ENCODE peak calls at places on chromosomes 4 and X, in nine cellular contexts. Y, K, A, T, L, D, G, V and E are unnamed samples.

GRCh38 chr4:184409502-184409901 is 64.8 kb downstream of the IRF2 start:
- DNase-seq in G (no peak), T (no peak), A (no peak), V (no peak), L (no peak), K (no peak), Y (no peak), D (no peak), E (no peak)

GRCh38 chr4:7988437-7988836 is 48.8 kb upstream of the AFAP1 start:
- DNase-seq in A (peak), Y (no peak), L (peak), K (no peak), T (no peak), V (no peak), D (peak), G (no peak), E (no peak)

GRCh38 chrX:44975666-44976263 is 102.8 kb downstream of the KDM6A start:
- DNase-seq in V (no peak), L (no peak), D (no peak), T (no peak), G (no peak), K (no peak), A (no peak), Y (no peak), E (no peak)

GRCh38 chr4:76989391-76990061 is 40.0 kb downstream of the SEPTIN11 start:
- DNase-seq in G (no peak), L (no peak), K (no peak), Y (no peak), V (peak), A (no peak), D (no peak), T (no peak), E (no peak)

GRCh38 chrX:67523002-67523711 is 20.7 kb upstream of the AR start:
- DNase-seq in A (no peak), G (no peak), L (no peak), V (no peak), Y (no peak), K (no peak), T (no peak), D (no peak), E (no peak)

GRCh38 chr4:144104509-144105130 is 35.9 kb downstream of the GYPA start:
- DNase-seq in D (no peak), T (no peak), A (no peak), L (no peak), K (no peak), Y (no peak), V (no peak), G (no peak), E (no peak)

GRCh38 chrX:69216911-69217310 is 51.7 kb upstream of the PJA1 start:
- DNase-seq in G (no peak), K (no peak), D (no peak), A (no peak), Y (no peak), V (no peak), T (peak), L (no peak), E (no peak)

GRCh38 chrX:32987139-32987538 is 224.2 kb downstream of the DMD start:
- DNase-seq in L (no peak), V (no peak), G (no peak), D (no peak), T (no peak), K (peak), A (no peak), Y (no peak), E (no peak)

GRCh38 chr4:12978310-12978709 is 505.8 kb downstream of the RAB28 start:
- DNase-seq in T (no peak), V (no peak), Y (no peak), D (no peak), K (no peak), L (no peak), A (no peak), G (no peak), E (no peak)

GRCh38 chrX:29687687-29688086 is 527.7 kb upstream of the MAGEB2 start:
- DNase-seq in L (no peak), K (no peak), T (no peak), D (no peak), A (peak), G (no peak), Y (no peak), V (no peak), E (no peak)

GRCh38 chrX:9642270-9642995 is 123.2 kb downstream of the GPR143 start:
- DNase-seq in V (no peak), K (no peak), L (no peak), A (no peak), G (no peak), T (no peak), Y (no peak), D (no peak), E (no peak)

GRCh38 chr4:164536829-164537228 is 217.1 kb upstream of the SMIM31 start:
- DNase-seq in Y (no peak), T (no peak), K (no peak), G (peak), V (no peak), A (peak), L (peak), D (peak), E (no peak)

GRCh38 chr4:145951931-145952330 is 13.3 kb upstream of the ZNF827 start:
- DNase-seq in Y (no peak), G (no peak), L (no peak), D (no peak), T (no peak), V (no peak), K (no peak), A (no peak), E (no peak)

GRCh38 chr4:127685292-127685691 is 44.9 kb upstream of the SLC25A31 start:
- DNase-seq in V (no peak), L (no peak), G (no peak), K (no peak), T (no peak), D (no peak), A (no peak), Y (no peak), E (no peak)

GRCh38 chrX:123489011-123489410 is 243.8 kb downstream of the THOC2 start:
- DNase-seq in Y (no peak), L (no peak), T (no peak), K (no peak), V (no peak), A (no peak), G (no peak), D (no peak), E (no peak)

GRCh38 chr4:5953003-5953951 is 60.4 kb upstream of the CRMP1 start:
- DNase-seq in L (no peak), G (no peak), T (no peak), V (no peak), D (no peak), A (no peak), K (peak), Y (no peak), E (no peak)

GRCh38 chr4:86771141-86771540 is 78.0 kb downstream of the SLC10A6 start:
- DNase-seq in L (no peak), G (no peak), D (no peak), Y (no peak), T (no peak), V (no peak), K (no peak), A (no peak), E (no peak)

GRCh38 chr4:15162465-15163283 is 160.4 kb downstream of the CPEB2 start:
- DNase-seq in Y (peak), G (no peak), K (no peak), A (no peak), V (no peak), T (no peak), D (no peak), L (no peak), E (no peak)

GRCh38 chr4:165834116-165834515 is 38.9 kb upstream of the TLL1 start:
- DNase-seq in K (no peak), G (no peak), T (no peak), D (no peak), A (peak), V (no peak), L (no peak), Y (no peak), E (no peak)

GRCh38 chrX:19347916-19348315 is 4.2 kb downstream of the PDHA1 start:
- DNase-seq in G (no peak), Y (no peak), K (no peak), L (no peak), A (no peak), V (no peak), D (no peak), T (no peak), E (no peak)

GRCh38 chr4:182493377-182493776 is 250.2 kb downstream of the TENM3 start:
- DNase-seq in K (no peak), A (no peak), G (no peak), L (no peak), V (no peak), T (no peak), Y (no peak), D (no peak), E (no peak)

GRCh38 chr4:184265566-184266351 is 48.1 kb upstream of the ENPP6 start:
- DNase-seq in T (no peak), L (no peak), V (peak), G (no peak), A (no peak), Y (no peak), D (no peak), K (no peak), E (no peak)

GRCh38 chr4:4961936-4962335 is 57.3 kb downstream of the CYTL1 start:
- DNase-seq in D (no peak), A (no peak), V (no peak), L (no peak), G (no peak), T (no peak), Y (no peak), K (no peak), E (no peak)

DNA sequence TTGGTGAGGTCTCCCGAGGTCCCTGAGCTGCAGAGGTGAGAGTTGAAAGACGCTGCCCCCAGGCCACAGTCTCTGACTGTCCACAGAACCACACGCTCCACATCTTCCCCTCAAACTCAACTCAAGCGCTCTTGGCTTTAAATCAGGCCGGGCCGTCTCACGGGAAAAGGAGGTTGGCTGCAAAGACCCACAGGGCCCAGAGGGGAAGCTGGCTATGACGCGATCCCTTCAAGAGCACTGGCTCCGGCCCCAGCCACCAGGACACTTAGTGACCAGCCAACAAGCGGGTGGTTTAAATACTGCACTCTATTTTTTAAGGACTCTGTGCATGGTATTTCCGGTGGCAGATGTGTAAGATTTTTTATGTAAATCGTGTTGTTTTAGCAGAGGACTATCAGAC is 19.9 kb downstream of the LRPAP1 start:
- DNase-seq in L (no peak), Y (no peak), A (no peak), V (no peak), K (no peak), D (no peak), G (no peak), T (no peak), E (no peak)
- TF ChIP-seq CTCF in L (no peak), Y (no peak), A (no peak), V (no peak), K (no peak), D (no peak), G (no peak), T (no peak), E (no peak)

GRCh38 chrX:138775501-138775900 is 64.0 kb upstream of the FGF13 start:
- DNase-seq in D (no peak), A (peak), G (no peak), T (no peak), Y (peak), K (no peak), L (no peak), V (no peak), E (no peak)
- TF ChIP-seq CTCF in D (peak), A (peak), G (peak), T (peak), Y (no peak), K (peak), L (peak), V (peak), E (peak)

GRCh38 chrX:11435568-11435967 is 142.4 kb downstream of the AMELX start:
- DNase-seq in Y (no peak), K (no peak), T (no peak), G (no peak), A (peak), V (no peak), D (peak), L (peak), E (no peak)
- TF ChIP-seq CTCF in Y (no peak), K (no peak), T (no peak), G (no peak), A (no peak), V (no peak), D (no peak), L (no peak), E (no peak)

DNA sequence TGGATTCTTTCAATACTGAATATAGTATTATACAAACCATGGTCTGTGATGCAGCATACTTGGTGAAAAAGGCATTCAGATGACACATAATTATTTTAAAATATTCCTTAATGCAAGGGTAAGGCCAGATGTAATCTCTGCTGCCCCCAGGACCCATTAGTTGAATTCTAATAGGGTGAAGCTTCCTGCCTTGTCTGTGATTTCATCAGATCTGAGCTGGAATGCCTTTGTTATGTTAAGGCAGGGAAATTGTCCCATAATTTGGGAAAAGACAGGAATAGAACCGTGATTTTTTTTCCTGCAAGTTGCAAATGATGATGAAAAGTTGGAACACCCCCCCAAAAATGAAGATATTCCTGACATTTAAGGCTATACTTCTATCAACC is 26.2 kb downstream of the ZRSR2 start:
- DNase-seq in G (no peak), K (no peak), T (no peak), V (no peak), A (no peak), L (no peak), D (no peak), Y (no peak), E (no peak)
- TF ChIP-seq CTCF in G (no peak), K (no peak), T (no peak), V (no peak), A (no peak), L (no peak), D (no peak), Y (no peak), E (no peak)

GRCh38 chrX:50579955-50580354 is 109.3 kb upstream of the DGKK start:
- DNase-seq in V (peak), T (no peak), A (no peak), G (no peak), K (peak), Y (peak), L (peak), D (peak), E (peak)
- TF ChIP-seq CTCF in V (peak), T (peak), A (peak), G (peak), K (peak), Y (peak), L (peak), D (peak), E (peak)

GRCh38 chr4:163109967-163110366 is 56.7 kb downstream of the NAF1 start:
- DNase-seq in L (no peak), G (no peak), Y (no peak), T (no peak), K (no peak), D (no peak), A (no peak), V (no peak), E (no peak)

GRCh38 chr4:163110442-163110841 is 56.2 kb downstream of the NAF1 start:
- DNase-seq in G (no peak), D (no peak), T (no peak), L (no peak), V (no peak), Y (no peak), K (no peak), A (no peak), E (no peak)

GRCh38 chr4:163111588-163111987 is 55.1 kb downstream of the NAF1 start:
- DNase-seq in G (no peak), A (no peak), K (no peak), Y (no peak), L (no peak), D (no peak), T (no peak), V (no peak), E (no peak)

GRCh38 chr4:163108614-163109013 is 58.1 kb downstream of the NAF1 start:
- DNase-seq in K (no peak), Y (no peak), T (no peak), G (no peak), A (no peak), V (no peak), D (no peak), L (no peak), E (no peak)

DNA sequence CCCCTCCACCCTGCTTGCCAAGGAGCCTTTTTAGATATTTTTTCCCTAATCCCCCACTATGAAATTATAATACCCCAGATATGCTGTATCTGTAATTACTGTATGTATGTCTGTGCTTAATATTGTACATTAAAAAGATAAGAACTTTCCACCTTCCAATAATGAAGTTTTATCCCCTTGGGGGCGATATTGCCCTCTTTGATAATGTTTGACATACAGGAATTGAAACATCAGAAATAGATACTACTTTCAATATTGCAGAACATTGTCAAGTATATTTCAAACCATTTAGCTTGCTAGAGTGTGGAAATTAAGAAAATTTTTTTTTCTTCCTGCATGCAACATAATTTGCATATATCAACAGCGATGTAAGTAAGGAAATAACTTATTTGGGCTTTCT is 58.9 kb downstream of the NAF1 start:
- DNase-seq in K (no peak), L (no peak), G (no peak), A (no peak), D (no peak), T (no peak), Y (no peak), V (no peak), E (no peak)
- TF ChIP-seq CTCF in K (peak), L (peak), G (peak), A (peak), D (no peak), T (peak), Y (peak), V (peak), E (peak)

GRCh38 chr4:75432683-75433082 is 81.5 kb downstream of the RCHY1 start:
- DNase-seq in G (no peak), Y (peak), V (no peak), T (no peak), D (no peak), K (peak), A (no peak), L (no peak), E (no peak)
- TF ChIP-seq CTCF in G (no peak), Y (no peak), V (no peak), T (no peak), D (peak), K (peak), A (peak), L (peak), E (peak)

GRCh38 chr4:168432419-168433146 is 47.7 kb downstream of the DDX60L start:
- DNase-seq in K (no peak), L (no peak), D (no peak), T (no peak), A (no peak), V (no peak), Y (no peak), G (no peak), E (no peak)
- TF ChIP-seq CTCF in K (no peak), L (no peak), D (no peak), T (no peak), A (no peak), V (no peak), Y (no peak), G (no peak), E (no peak)

DNA sequence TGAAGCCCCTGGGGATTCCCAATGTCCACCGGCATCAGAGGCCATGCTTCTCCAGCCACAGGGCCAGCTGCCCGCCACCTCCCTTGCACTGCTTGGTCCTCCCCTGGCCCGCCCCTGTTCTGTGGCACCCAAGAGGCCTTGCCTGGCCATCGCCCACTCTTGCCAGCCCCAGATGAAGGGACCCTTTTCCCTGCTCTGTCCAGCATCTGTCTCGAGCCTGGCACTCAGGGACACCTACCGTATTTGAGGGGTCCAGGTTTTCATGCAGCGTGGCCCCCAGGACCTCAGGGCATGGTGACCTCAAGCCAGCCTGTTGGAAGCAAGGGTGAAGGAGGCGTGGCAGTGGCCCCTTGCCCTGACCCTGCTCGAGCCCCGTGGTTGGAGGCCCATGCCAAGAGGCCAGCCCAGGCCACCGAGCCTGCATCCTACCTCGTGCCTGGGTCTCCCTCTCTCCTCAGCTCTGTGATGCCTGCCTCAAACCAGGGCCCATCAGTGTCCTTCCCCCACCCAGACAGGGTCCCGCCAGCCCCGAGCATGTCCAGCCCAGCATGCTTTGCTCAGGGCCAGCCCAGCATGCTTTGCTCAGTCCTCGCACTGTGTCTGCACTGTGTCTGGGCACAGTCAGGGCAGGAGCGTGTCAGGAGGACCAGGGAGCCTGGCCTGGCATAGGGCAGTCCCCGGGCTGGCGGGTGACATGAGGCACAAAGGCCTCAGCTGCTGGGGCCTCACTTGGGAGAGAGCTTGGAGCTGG is 14.3 kb upstream of the FGFR3 start:
- DNase-seq in L (no peak), G (no peak), Y (no peak), K (no peak), D (no peak), V (no peak), A (no peak), T (no peak), E (no peak)
- TF ChIP-seq CTCF in L (no peak), G (no peak), Y (no peak), K (no peak), D (no peak), V (no peak), A (no peak), T (no peak), E (no peak)

DNA sequence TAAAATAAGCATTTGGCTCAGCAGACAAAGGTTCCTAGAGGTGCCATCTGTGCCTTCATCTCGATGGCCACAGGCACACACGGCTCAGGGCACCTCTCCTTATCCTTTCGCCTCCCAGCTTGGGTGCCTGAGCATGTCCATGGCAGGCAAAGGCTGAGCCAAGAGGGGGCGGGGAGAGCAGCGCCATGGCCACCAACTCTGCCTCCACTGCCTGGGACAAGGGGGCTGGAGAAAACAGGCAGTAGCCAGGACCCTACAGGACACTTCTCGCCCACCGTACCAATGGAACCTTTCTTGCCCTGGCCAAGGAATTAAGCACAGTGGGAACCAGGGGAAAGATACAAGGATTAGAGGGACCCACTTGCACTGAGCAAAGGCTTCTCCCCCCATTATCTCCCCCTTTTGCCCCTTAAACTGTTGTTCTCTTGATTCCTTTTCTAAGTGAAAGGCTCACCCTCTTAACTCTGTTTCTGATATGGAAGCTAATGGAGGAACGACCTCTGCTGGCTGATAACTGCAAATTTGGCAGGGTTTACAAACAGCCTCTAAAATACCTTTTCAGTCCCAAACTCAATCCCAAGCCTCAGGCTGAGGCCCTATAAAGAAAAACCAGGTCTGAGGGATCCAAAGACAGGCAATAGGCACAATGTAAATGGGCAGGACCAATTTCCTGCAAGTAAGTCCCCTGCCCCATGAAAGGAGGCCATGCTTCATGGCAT is 335.2 kb downstream of the ADAM29 start:
- DNase-seq in L (no peak), V (no peak), A (no peak), D (no peak), T (no peak), K (peak), G (no peak), Y (peak), E (no peak)
- TF ChIP-seq CTCF in L (peak), V (no peak), A (peak), D (no peak), T (no peak), K (peak), G (no peak), Y (peak), E (peak)